ENCODE peak calls at places on chromosomes 7 and 10, in six cellular contexts. X is CD4-positive, alpha-beta T cell; O is AG04449; W is HL-60; E is Peyer's patch; U is mesothelial cell of epicardium. F is an unnamed sample.

GRCh38 chr7:94344826-94345225 is 49.9 kb upstream of the COL1A2 start:
- DNase-seq in X (no peak), O (no peak), W (no peak), E (no peak), U (no peak), F (no peak)

GRCh38 chr7:99375070-99375807 is 709 bp downstream of the ARPC1B start:
- DNase-seq in X (peak; percentile 47), O (no peak), W (peak; percentile 73), E (peak; percentile 91), U (no peak), F (peak; percentile 29)

GRCh38 chr10:33122014-33122788 is 164.2 kb upstream of the ITGB1 start:
- DNase-seq in X (no peak), O (peak; percentile 91), W (no peak), E (no peak), U (no peak), F (no peak)

GRCh38 chr10:123683865-123684264 is 17.7 kb downstream of the GPR26 start:
- DNase-seq in X (no peak), O (no peak), W (no peak), E (no peak), U (no peak), F (no peak)

GRCh38 chr7:155871211-155871610 is 58.9 kb upstream of the SHH start:
- DNase-seq in X (no peak), O (no peak), W (no peak), E (no peak), U (no peak), F (no peak)

GRCh38 chr10:79258894-79259293 is 88.4 kb upstream of the PPIF start:
- DNase-seq in X (no peak), O (no peak), W (no peak), E (no peak), U (no peak), F (no peak)

GRCh38 chr10:514137-514671 is 175.3 kb downstream of the DIP2C start:
- DNase-seq in X (no peak), O (no peak), W (no peak), E (no peak), U (no peak), F (peak; percentile 53)

GRCh38 chr10:9951481-9952257 is 1066.0 kb upstream of the CELF2 start:
- DNase-seq in X (no peak), O (no peak), W (no peak), E (no peak), U (no peak), F (no peak)

GRCh38 chr7:14637968-14638367 is 264.6 kb downstream of the DGKB start:
- DNase-seq in X (no peak), O (no peak), W (no peak), E (no peak), U (no peak), F (no peak)

GRCh38 chr7:5423844-5424688 is 432 bp upstream of the TNRC18 start:
- DNase-seq in X (peak; percentile 42), O (peak; percentile 92), W (peak; percentile 99), E (peak; percentile 93), U (peak; percentile 91), F (peak; percentile 95)

GRCh38 chr7:132518102-132518838 is 58.0 kb downstream of the PLXNA4 start:
- DNase-seq in X (no peak), O (no peak), W (peak; percentile 14), E (no peak), U (no peak), F (no peak)

GRCh38 chr10:53748319-53748718 is 975.7 kb upstream of the MBL2 start:
- DNase-seq in X (no peak), O (no peak), W (no peak), E (no peak), U (no peak), F (no peak)

GRCh38 chr10:17238445-17239275 is 10.6 kb downstream of the VIM start:
- DNase-seq in X (no peak), O (no peak), W (no peak), E (no peak), U (no peak), F (no peak)

GRCh38 chr10:124291009-124291671 is 127.6 kb downstream of the OAT start:
- DNase-seq in X (no peak), O (no peak), W (peak; percentile 24), E (peak; percentile 58), U (no peak), F (no peak)

GRCh38 chr10:71701733-71702132 is 17.8 kb downstream of the C10orf105 start:
- DNase-seq in X (no peak), O (no peak), W (no peak), E (no peak), U (no peak), F (no peak)

GRCh38 chr10:104032144-104032775 is 53.4 kb downstream of the COL17A1 start:
- DNase-seq in X (no peak), O (no peak), W (peak; percentile 88), E (no peak), U (no peak), F (no peak)

GRCh38 chr10:49397036-49397999 is 1.4 kb upstream of the DRGX start:
- DNase-seq in X (no peak), O (no peak), W (no peak), E (no peak), U (no peak), F (no peak)

GRCh38 chr10:126421745-126422144 is 33.5 kb upstream of the ADAM12 start:
- DNase-seq in X (no peak), O (peak; percentile 95), W (no peak), E (no peak), U (no peak), F (no peak)

GRCh38 chr10:108375691-108376090 is 1211.2 kb upstream of the SORCS1 start:
- DNase-seq in X (no peak), O (no peak), W (no peak), E (no peak), U (no peak), F (no peak)

GRCh38 chr10:48493083-48493871 is 111.6 kb downstream of the ARHGAP22 start:
- DNase-seq in X (no peak), O (no peak), W (peak; percentile 85), E (peak; percentile 47), U (no peak), F (no peak)

GRCh38 chr7:122709930-122710646 is 7.4 kb upstream of the RNF148 start:
- DNase-seq in X (no peak), O (no peak), W (no peak), E (no peak), U (no peak), F (no peak)

GRCh38 chr10:29735628-29736324 is 101.0 kb upstream of the SVIL start:
- DNase-seq in X (peak; percentile 67), O (no peak), W (peak; percentile 84), E (peak; percentile 89), U (peak; percentile 74), F (peak; percentile 93)

GRCh38 chr10:14477408-14477710 is 146.6 kb upstream of the FRMD4A start:
- DNase-seq in X (no peak), O (peak; percentile 2), W (no peak), E (no peak), U (no peak), F (no peak)

GRCh38 chr10:21334891-21335696 is 190.4 kb downstream of the SKIDA1 start:
- DNase-seq in X (no peak), O (peak; percentile 60), W (no peak), E (no peak), U (no peak), F (no peak)

GRCh38 chr7:64893401-64893800 is 9.7 kb upstream of the ZNF273 start:
- DNase-seq in X (no peak), O (no peak), W (no peak), E (peak; percentile 10), U (no peak), F (no peak)

DNA sequence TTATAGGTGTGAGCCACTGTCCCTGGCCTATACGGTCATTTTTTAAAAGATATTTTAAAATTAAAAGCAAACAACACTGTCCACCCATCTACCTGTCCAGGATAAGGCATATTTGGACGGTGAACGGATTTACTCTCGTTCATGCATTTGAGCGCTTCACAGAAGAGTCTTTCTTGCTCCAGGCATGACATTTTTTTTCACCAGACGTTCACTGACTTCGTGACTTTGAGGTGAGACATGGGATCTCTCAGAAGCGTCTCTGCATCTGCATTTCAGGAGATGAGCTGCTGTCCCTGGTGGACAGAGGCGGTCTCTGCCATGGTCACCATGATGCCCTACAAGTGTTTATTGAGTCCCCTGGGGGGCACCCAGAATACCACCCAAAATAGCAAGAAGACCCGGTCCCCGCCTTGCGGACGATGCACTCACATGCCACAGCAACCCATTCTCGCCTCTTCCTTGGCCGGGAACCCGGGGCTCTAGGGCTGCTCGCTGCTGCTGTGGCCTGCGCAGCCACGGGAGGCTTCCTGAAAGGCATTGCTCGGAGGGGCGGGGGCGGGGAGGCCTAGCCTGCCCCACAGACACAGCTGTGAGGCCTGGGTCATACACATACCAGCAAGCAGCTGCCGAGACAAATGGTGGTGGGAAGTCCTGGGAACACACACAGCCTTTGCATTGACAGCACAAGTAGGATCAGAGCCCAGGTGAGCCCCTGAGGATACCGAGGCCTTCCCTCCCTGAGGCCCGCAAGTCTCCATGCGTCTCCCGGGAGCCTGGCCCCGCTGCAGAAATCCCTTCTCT is 84.4 kb downstream of the RGS10 start:
- DNase-seq in X (no peak), O (no peak), W (no peak), E (no peak), U (no peak), F (no peak)
- TF ChIP-seq CTCF in X (no peak), O (no peak), W (no peak), E (no peak), U (no peak), F (no peak)

DNA sequence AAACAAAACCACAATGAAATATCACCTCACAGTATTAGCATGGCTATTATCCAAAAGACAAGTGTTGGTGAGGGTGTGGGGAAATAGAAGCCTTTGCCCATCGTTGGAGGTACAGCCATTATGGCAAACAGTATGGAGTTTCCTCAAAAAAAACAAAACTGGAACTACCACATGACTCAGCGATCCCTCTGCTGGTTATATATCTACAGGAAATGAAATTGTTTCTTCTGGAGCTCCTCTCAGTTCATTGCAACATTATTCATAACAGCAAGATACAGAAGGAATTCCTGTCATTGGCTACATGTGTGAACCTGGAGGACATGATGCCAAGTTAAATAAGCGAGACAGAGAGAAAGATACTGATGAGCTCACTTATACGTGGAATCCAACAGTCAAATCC is 2.4 kb upstream of the UBE3C start:
- DNase-seq in X (no peak), O (peak; percentile 76), W (peak; percentile 65), E (no peak), U (no peak), F (no peak)
- TF ChIP-seq CTCF in X (no peak), O (peak; percentile 25), W (no peak), E (peak; percentile 34), U (no peak), F (peak; percentile 22)

DNA sequence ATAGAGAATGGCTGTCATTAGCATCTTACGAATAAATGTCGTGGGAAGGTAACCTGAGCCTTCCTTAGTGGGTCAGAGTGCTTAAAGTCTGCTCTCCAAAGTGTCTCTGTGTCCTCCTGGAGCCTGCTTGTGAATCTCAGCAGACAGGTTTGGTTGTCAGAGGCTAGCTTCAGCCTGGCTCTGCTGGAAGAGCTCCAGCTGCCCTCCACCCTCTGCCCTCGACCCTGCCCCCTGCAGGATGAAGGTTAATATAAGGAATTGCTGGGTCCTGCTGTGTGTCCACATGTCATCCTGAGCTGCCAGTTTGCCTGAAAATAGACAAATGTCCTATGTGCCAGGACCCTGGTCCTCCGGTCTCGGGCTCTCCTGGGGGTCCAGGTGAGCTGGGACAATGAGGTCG is 33.5 kb downstream of the FAM241B start:
- DNase-seq in X (no peak), O (no peak), W (no peak), E (no peak), U (no peak), F (no peak)
- TF ChIP-seq CTCF in X (no peak), O (no peak), W (no peak), E (no peak), U (no peak), F (peak; percentile 44)

DNA sequence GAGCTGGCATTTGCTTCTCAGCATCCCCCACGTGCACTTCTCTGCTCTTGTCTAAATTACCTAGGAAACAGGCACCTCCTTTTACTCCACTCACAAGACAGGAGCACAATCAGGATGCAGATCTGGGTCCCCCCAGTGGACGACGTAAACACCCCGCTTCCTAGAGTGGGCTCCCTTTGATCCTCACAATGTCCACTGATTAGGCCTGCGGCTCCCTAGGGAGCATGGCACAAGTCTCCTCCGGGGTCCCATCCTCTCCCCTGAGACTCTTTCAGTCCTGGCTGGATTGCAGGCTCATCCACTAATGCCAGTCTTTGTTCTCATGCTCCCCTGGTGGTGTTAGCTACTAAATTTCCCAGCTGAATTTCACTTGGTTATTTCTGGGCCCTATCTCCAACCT is 98.3 kb downstream of the GLI3 start:
- DNase-seq in X (no peak), O (no peak), W (no peak), E (no peak), U (no peak), F (no peak)
- TF ChIP-seq CTCF in X (no peak), O (no peak), W (no peak), E (no peak), U (no peak), F (no peak)